ENCODE peak calls at places on chromosome 6, in eight cellular contexts. One of them, this sample, is unnamed.

GRCh38 chr6:105886066-105886811 is 199.9 kb upstream of the PRDM1 start:
- DNase-seq in cerebellar cortex: no peak
- DNase-seq in activated CD4-positive, alpha-beta T cell treated with anti-CD3 and anti-CD28 coated beads, Interleukin-2, amount 50 U/mL, for 24 hours: no peak
- DNase-seq in putamen: no peak
- DNase-seq in stimulated activated CD4-positive, alpha-beta T cell treated with anti-CD3 and anti-CD28 coated beads, Interleukin-2, amount 100 ng/mL, for 48 hours: no peak
- DNase-seq in neuronal stem cell: no peak
- DNase-seq in A172: no peak
- DNase-seq in LoVo: no peak
- DNase-seq in this sample: no peak

GRCh38 chr6:170091639-170092579 is 199.0 kb downstream of the DLL1 start:
- DNase-seq in cerebellar cortex: no peak
- DNase-seq in activated CD4-positive, alpha-beta T cell treated with anti-CD3 and anti-CD28 coated beads, Interleukin-2, amount 50 U/mL, for 24 hours: no peak
- DNase-seq in putamen: no peak
- DNase-seq in stimulated activated CD4-positive, alpha-beta T cell treated with anti-CD3 and anti-CD28 coated beads, Interleukin-2, amount 100 ng/mL, for 48 hours: no peak
- DNase-seq in neuronal stem cell: no peak
- DNase-seq in A172: no peak
- DNase-seq in LoVo: no peak
- DNase-seq in this sample: no peak

GRCh38 chr6:137272403-137272802 is 53.2 kb upstream of the IFNGR1 start:
- DNase-seq in cerebellar cortex: no peak
- DNase-seq in activated CD4-positive, alpha-beta T cell treated with anti-CD3 and anti-CD28 coated beads, Interleukin-2, amount 50 U/mL, for 24 hours: no peak
- DNase-seq in putamen: no peak
- DNase-seq in stimulated activated CD4-positive, alpha-beta T cell treated with anti-CD3 and anti-CD28 coated beads, Interleukin-2, amount 100 ng/mL, for 48 hours: no peak
- DNase-seq in neuronal stem cell: no peak
- DNase-seq in A172: no peak
- DNase-seq in LoVo: no peak
- DNase-seq in this sample: no peak

GRCh38 chr6:10901751-10902150 is 14.9 kb downstream of the SYCP2L start:
- DNase-seq in cerebellar cortex: no peak
- DNase-seq in activated CD4-positive, alpha-beta T cell treated with anti-CD3 and anti-CD28 coated beads, Interleukin-2, amount 50 U/mL, for 24 hours: no peak
- DNase-seq in putamen: peak
- DNase-seq in stimulated activated CD4-positive, alpha-beta T cell treated with anti-CD3 and anti-CD28 coated beads, Interleukin-2, amount 100 ng/mL, for 48 hours: no peak
- DNase-seq in neuronal stem cell: no peak
- DNase-seq in A172: no peak
- DNase-seq in LoVo: no peak
- DNase-seq in this sample: no peak

GRCh38 chr6:81380718-81381338 is 371.7 kb downstream of the TENT5A start:
- DNase-seq in cerebellar cortex: no peak
- DNase-seq in activated CD4-positive, alpha-beta T cell treated with anti-CD3 and anti-CD28 coated beads, Interleukin-2, amount 50 U/mL, for 24 hours: no peak
- DNase-seq in putamen: no peak
- DNase-seq in stimulated activated CD4-positive, alpha-beta T cell treated with anti-CD3 and anti-CD28 coated beads, Interleukin-2, amount 100 ng/mL, for 48 hours: no peak
- DNase-seq in neuronal stem cell: no peak
- DNase-seq in A172: no peak
- DNase-seq in LoVo: no peak
- DNase-seq in this sample: no peak

GRCh38 chr6:18260448-18261106 is 3.8 kb downstream of the DEK start:
- DNase-seq in cerebellar cortex: no peak
- DNase-seq in activated CD4-positive, alpha-beta T cell treated with anti-CD3 and anti-CD28 coated beads, Interleukin-2, amount 50 U/mL, for 24 hours: no peak
- DNase-seq in putamen: no peak
- DNase-seq in stimulated activated CD4-positive, alpha-beta T cell treated with anti-CD3 and anti-CD28 coated beads, Interleukin-2, amount 100 ng/mL, for 48 hours: no peak
- DNase-seq in neuronal stem cell: no peak
- DNase-seq in A172: peak
- DNase-seq in LoVo: no peak
- DNase-seq in this sample: no peak

GRCh38 chr6:20791074-20791473 is 256.8 kb downstream of the CDKAL1 start:
- DNase-seq in cerebellar cortex: no peak
- DNase-seq in activated CD4-positive, alpha-beta T cell treated with anti-CD3 and anti-CD28 coated beads, Interleukin-2, amount 50 U/mL, for 24 hours: no peak
- DNase-seq in putamen: no peak
- DNase-seq in stimulated activated CD4-positive, alpha-beta T cell treated with anti-CD3 and anti-CD28 coated beads, Interleukin-2, amount 100 ng/mL, for 48 hours: no peak
- DNase-seq in neuronal stem cell: no peak
- DNase-seq in A172: no peak
- DNase-seq in LoVo: no peak
- DNase-seq in this sample: no peak

GRCh38 chr6:20741490-20741889 is 207.2 kb downstream of the CDKAL1 start:
- DNase-seq in cerebellar cortex: no peak
- DNase-seq in activated CD4-positive, alpha-beta T cell treated with anti-CD3 and anti-CD28 coated beads, Interleukin-2, amount 50 U/mL, for 24 hours: no peak
- DNase-seq in putamen: no peak
- DNase-seq in stimulated activated CD4-positive, alpha-beta T cell treated with anti-CD3 and anti-CD28 coated beads, Interleukin-2, amount 100 ng/mL, for 48 hours: no peak
- DNase-seq in neuronal stem cell: no peak
- DNase-seq in A172: no peak
- DNase-seq in LoVo: no peak
- DNase-seq in this sample: no peak